ENCODE peak calls at places on chromosomes 13 and 19, in five cellular contexts. Q, N, B, G and F are unnamed samples.

GRCh38 chr13:65497265-65497664 is 1732.9 kb downstream of the PCDH9 start:
- DNase-seq in Q (no peak), N (no peak), B (no peak), G (peak; percentile 2), F (peak; percentile 68)

GRCh38 chr19:12779162-12779993 is 4.0 kb upstream of the HOOK2 start:
- DNase-seq in Q (peak; percentile 76), N (peak; percentile 58), B (no peak), G (peak; percentile 62), F (peak; percentile 77)

GRCh38 chr13:21106089-21106488 is 44.7 kb upstream of the LATS2 start:
- DNase-seq in Q (no peak), N (no peak), B (no peak), G (no peak), F (peak; percentile 74)

GRCh38 chr19:42166336-42166735 is 34.1 kb upstream of the POU2F2 start:
- DNase-seq in Q (no peak), N (no peak), B (no peak), G (no peak), F (no peak)

GRCh38 chr13:22793598-22794134 is 387.1 kb upstream of the SGCG start:
- DNase-seq in Q (no peak), N (no peak), B (no peak), G (peak; percentile 6), F (no peak)

GRCh38 chr13:50229935-50230334 is 214.7 kb downstream of the KCNRG start:
- DNase-seq in Q (no peak), N (no peak), B (no peak), G (no peak), F (no peak)

GRCh38 chr13:109274188-109274821 is 512.1 kb downstream of the IRS2 start:
- DNase-seq in Q (no peak), N (no peak), B (no peak), G (peak; percentile 74), F (peak; percentile 72)

GRCh38 chr13:105962080-105962479 is 573.4 kb downstream of the EFNB2 start:
- DNase-seq in Q (no peak), N (no peak), B (no peak), G (no peak), F (no peak)

GRCh38 chr19:46296722-46297431 is at the start of gene HIF3A:
- DNase-seq in Q (peak; percentile 90), N (peak; percentile 50), B (no peak), G (no peak), F (no peak)

GRCh38 chr19:53977429-53977990 is 13.9 kb upstream of the CACNG6 start:
- DNase-seq in Q (peak; percentile 81), N (peak; percentile 75), B (no peak), G (peak; percentile 96), F (peak; percentile 78)

GRCh38 chr19:39140195-39140516 is 14.6 kb downstream of the PAK4 start:
- DNase-seq in Q (peak; percentile 76), N (no peak), B (no peak), G (no peak), F (no peak)

GRCh38 chr13:20990910-20991525 is 70.4 kb downstream of the LATS2 start:
- DNase-seq in Q (no peak), N (no peak), B (no peak), G (no peak), F (no peak)

GRCh38 chr13:45737571-45738002 is 35.5 kb downstream of the CBY2 start:
- DNase-seq in Q (no peak), N (peak; percentile 20), B (no peak), G (peak; percentile 8), F (no peak)

GRCh38 chr13:29582171-29582570 is 13.3 kb downstream of the SLC7A1 start:
- DNase-seq in Q (no peak), N (peak; percentile 58), B (no peak), G (no peak), F (no peak)

GRCh38 chr19:17405250-17406038 is at the start of gene BST2:
- DNase-seq in Q (peak; percentile 39), N (peak; percentile 92), B (peak; percentile 87), G (no peak), F (peak; percentile 37)

GRCh38 chr19:35458821-35459391 is 10.8 kb downstream of the FFAR2 start:
- DNase-seq in Q (no peak), N (no peak), B (peak; percentile 64), G (peak; percentile 52), F (no peak)

GRCh38 chr19:17479325-17479791 is 9.0 kb downstream of the SLC27A1 start:
- DNase-seq in Q (no peak), N (no peak), B (no peak), G (no peak), F (peak; percentile 76)

GRCh38 chr19:1469936-1470863 is 8.8 kb downstream of the C19orf25 start:
- DNase-seq in Q (no peak), N (peak; percentile 75), B (no peak), G (no peak), F (no peak)
- TF ChIP-seq RCOR1 in Q (no peak), N (peak; percentile 90), B (no peak), G (no peak), F (no peak)

DNA sequence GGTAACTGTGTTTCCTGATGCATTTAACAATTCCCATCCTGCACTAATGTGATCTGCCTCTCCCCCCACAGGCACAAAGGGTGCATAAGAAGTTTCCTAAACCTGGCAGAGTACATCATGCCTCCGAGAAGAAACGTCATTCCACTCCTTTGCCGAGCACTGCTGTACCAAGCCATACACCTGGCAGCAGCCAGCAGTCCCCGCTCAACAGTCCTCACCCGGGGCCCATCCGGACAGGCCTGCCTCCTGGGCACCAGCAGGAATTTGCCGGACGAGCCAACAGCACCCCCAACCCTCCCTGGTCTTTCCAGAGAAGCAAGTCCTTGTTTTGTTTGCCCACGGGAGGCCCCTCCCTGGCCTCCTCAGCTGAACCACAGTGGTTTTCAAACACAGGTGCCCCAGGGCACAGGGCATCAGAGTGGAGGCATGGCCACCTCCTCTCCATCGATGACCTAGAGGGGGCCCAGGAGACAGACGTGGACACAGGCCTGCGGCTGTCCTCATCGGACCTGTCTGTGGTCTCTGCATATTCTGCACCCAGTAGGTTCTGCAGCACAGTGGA is 58.3 kb downstream of the FAM124A start:
- DNase-seq in Q (no peak), N (no peak), B (no peak), G (no peak), F (no peak)
- H3K27ac ChIP-seq in Q (no peak overlapping the region), N (no peak overlapping the region), B (no peak overlapping the region), G (no peak overlapping the region), F (no peak overlapping the region)

DNA sequence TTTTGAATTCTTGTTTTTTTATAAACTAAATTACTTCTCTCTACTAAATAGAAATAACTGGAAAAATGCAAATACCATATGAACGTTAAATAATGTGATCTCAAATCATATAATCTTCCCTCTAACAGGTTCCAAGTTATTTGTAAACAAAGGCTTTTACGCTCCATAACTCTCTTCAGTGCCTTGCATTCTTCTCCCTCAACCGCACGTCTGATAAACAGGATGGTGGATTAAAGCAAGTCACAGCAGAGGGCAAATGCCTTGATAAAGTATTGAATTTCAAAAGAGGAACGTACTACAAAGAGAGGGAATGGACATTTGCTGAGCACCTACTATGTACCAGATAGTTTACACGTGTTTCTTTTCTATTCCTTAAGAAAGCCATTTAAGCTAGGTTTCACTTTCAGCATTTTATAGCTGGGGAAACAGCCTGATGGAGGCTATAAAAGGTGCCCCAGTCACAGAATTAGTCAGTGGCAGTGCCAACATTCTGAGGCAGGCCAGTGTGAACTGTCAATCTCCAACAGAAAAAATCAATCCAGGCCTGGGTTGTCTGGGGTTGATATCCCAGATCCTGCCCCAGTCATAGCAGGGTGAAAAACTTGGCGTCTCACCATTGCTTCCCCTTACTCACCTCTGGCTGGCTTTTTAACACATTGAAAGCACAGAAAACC is 15.8 kb downstream of the MRPS31 start:
- DNase-seq in Q (no peak), N (no peak), B (no peak), G (no peak), F (no peak)
- TF ChIP-seq RCOR1 in Q (no peak), N (no peak), B (no peak), G (no peak), F (no peak)

DNA sequence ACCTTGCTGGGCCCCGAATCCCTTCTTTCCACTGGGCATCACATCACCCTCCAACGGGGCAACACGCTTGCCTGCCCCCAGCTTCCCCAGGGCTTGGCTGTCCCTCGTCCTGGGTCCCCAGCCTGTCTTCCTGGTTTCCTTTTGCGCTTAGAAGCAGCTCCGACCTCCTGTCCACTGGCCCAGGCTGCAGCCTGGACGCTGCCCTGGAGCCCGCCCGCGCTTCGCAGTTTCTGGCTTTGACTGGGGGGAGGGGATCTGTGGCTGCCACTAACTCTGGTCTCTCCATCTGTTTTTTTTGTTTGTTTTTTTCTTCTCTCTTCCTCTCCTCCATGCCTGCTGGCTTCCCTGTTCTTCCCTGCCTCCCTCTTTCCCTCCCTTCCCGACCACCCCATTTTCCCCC is 11.7 kb upstream of the ILF3 start:
- DNase-seq in Q (peak; percentile 20), N (no peak), B (no peak), G (no peak), F (no peak)
- H3K27ac ChIP-seq in Q (no peak overlapping the region), N (no peak overlapping the region), B (no peak overlapping the region), G (no peak overlapping the region), F (no peak overlapping the region)

GRCh38 chr13:74098077-74098476 is 36.1 kb downstream of the KLF12 start:
- DNase-seq in Q (no peak), N (no peak), B (no peak), G (no peak), F (no peak)
- TF ChIP-seq RCOR1 in Q (no peak), N (no peak), B (no peak), G (no peak), F (no peak)

GRCh38 chr13:110408286-110408685 is 101.2 kb downstream of the COL4A2 start:
- DNase-seq in Q (no peak), N (no peak), B (no peak), G (no peak), F (no peak)
- H3K27ac ChIP-seq in Q (peak overlapping the region; percentile 82), N (no peak overlapping the region), B (no peak overlapping the region), G (peak overlapping the region; percentile 70), F (peak overlapping the region; percentile 49)